ENCODE peak calls at places on chromosome 7, in four cellular contexts. C is mesenchymal stem cell, D is H9, O is IMR-90. F is an unnamed sample. For H3K79me1, the result is how much of the 10 kb centered on the place peaks cover.

GRCh38 chr7:112503361-112504023 is 22.7 kb downstream of the LSMEM1 start:
- DNase-seq in D (no peak), O (no peak), C (no peak), F (no peak)

GRCh38 chr7:90298145-90299038 is 22.7 kb downstream of the FAM237B start:
- DNase-seq in C (peak), D (no peak), O (peak), F (no peak)

GRCh38 chr7:115850774-115851173 is 179.8 kb downstream of the TFEC start:
- DNase-seq in O (no peak), C (no peak), D (no peak), F (no peak)

GRCh38 chr7:99822731-99823718 is 4.8 kb upstream of the CYP3A43 start:
- DNase-seq in D (no peak), O (no peak), C (no peak), F (no peak)

GRCh38 chr7:68964060-68964459 is 634.2 kb upstream of the AUTS2 start:
- DNase-seq in D (no peak), O (no peak), C (no peak), F (no peak)

GRCh38 chr7:41731486-41732278 is 28.8 kb upstream of the INHBA start:
- DNase-seq in C (peak), D (no peak), O (no peak), F (no peak)

GRCh38 chr7:47264021-47264651 is 317.8 kb downstream of the TNS3 start:
- DNase-seq in D (no peak), O (no peak), C (peak), F (no peak)

GRCh38 chr7:1092806-1093505 is 5.0 kb downstream of the GPER1 start:
- DNase-seq in C (no peak), D (no peak), O (no peak), F (no peak)

GRCh38 chr7:137772221-137772620 is 74.6 kb downstream of the DGKI start:
- DNase-seq in O (peak), C (peak), D (no peak), F (no peak)

GRCh38 chr7:143279186-143280098 is 5.3 kb upstream of the TMEM139 start:
- DNase-seq in D (no peak), O (peak), C (peak), F (peak)

GRCh38 chr7:139896831-139897230 is 67.8 kb downstream of the TBXAS1 start:
- DNase-seq in C (no peak), O (no peak), D (no peak), F (no peak)

GRCh38 chr7:2800923-2801682 is 43.0 kb downstream of the GNA12 start:
- DNase-seq in O (peak), C (peak), D (no peak), F (no peak)

GRCh38 chr7:88338521-88338920 is 31.8 kb upstream of the STEAP4 start:
- DNase-seq in O (no peak), C (no peak), D (no peak), F (no peak)

GRCh38 chr7:121797283-121798037 is 75.5 kb upstream of the PTPRZ1 start:
- DNase-seq in O (no peak), D (no peak), C (no peak), F (peak)

GRCh38 chr7:152341039-152341913 is 94.5 kb downstream of the KMT2C start:
- DNase-seq in O (peak), D (no peak), C (peak), F (no peak)

GRCh38 chr7:137970263-137970975 is 31.5 kb downstream of the CREB3L2 start:
- DNase-seq in C (peak), O (peak), D (no peak), F (no peak)

GRCh38 chr7:95357623-95358022 is 33.3 kb upstream of the PON1 start:
- DNase-seq in O (no peak), C (no peak), D (no peak), F (no peak)

GRCh38 chr7:53070883-53071282 is 35.5 kb downstream of the POM121L12 start:
- DNase-seq in O (no peak), C (no peak), D (no peak), F (no peak)

GRCh38 chr7:50156746-50157145 is 63.7 kb upstream of the ZPBP start:
- DNase-seq in C (no peak), D (no peak), O (no peak), F (no peak)

GRCh38 chr7:45176886-45177731 is 19.5 kb downstream of the RAMP3 start:
- DNase-seq in D (no peak), C (no peak), O (no peak), F (no peak)

GRCh38 chr7:82114237-82114636 is 329.3 kb downstream of the CACNA2D1 start:
- DNase-seq in O (no peak), D (no peak), C (no peak), F (no peak)

GRCh38 chr7:45402480-45403218 is 171.5 kb upstream of the ADCY1 start:
- DNase-seq in D (no peak), C (no peak), O (peak), F (no peak)

GRCh38 chr7:43609097-43609496 is 26.2 kb downstream of the STK17A start:
- DNase-seq in D (no peak), C (no peak), O (no peak), F (no peak)
- H3K79me1 ChIP-seq in D (under half), C (under half), O (under half), F (under half)

GRCh38 chr7:106243893-106244292 is 40.9 kb downstream of the NAMPT start:
- DNase-seq in O (no peak), D (no peak), C (peak), F (no peak)

GRCh38 chr7:106236065-106236464 is 48.7 kb downstream of the NAMPT start:
- DNase-seq in O (no peak), C (no peak), D (no peak), F (no peak)

GRCh38 chr7:106234425-106234824 is 50.4 kb downstream of the NAMPT start:
- DNase-seq in C (no peak), D (no peak), O (no peak), F (no peak)

GRCh38 chr7:106238830-106239229 is 46.0 kb downstream of the NAMPT start:
- DNase-seq in C (no peak), D (no peak), O (no peak), F (no peak)

DNA sequence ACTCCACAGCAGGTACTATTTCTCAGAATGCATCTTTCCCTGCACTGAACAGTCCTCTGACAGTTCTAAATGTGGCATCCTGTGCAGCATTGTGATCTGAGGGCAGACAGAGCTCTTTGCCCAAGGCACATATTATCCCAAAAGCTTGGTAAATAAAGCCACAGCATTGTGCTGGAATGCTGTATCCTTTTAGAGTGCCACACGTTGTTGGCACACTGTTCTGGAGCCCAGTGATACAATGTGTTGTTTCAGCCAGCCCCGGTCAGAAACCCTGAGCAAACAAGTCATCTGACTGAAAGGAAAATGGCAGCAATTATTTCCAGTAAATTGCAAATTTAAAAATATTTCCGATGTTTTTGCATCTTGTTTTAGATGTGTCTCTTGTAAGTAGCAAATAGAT is 45.4 kb downstream of the NAMPT start:
- DNase-seq in C (no peak), O (no peak), D (no peak), F (no peak)
- H3K23ac ChIP-seq in C (no peak), O (no peak), D (no peak), F (no peak)

GRCh38 chr7:55192718-55193117 is 172.4 kb upstream of the LANCL2 start:
- DNase-seq in O (peak), D (peak), C (peak), F (no peak)

GRCh38 chr7:55190511-55191160 is 171.8 kb downstream of the EGFR start:
- DNase-seq in D (no peak), O (no peak), C (no peak), F (no peak)

GRCh38 chr7:55189878-55190436 is 171.1 kb downstream of the EGFR start:
- DNase-seq in D (no peak), C (no peak), O (no peak), F (no peak)

GRCh38 chr7:55191926-55192692 is 173.0 kb upstream of the LANCL2 start:
- DNase-seq in O (peak), C (no peak), D (peak), F (no peak)

GRCh38 chr7:55191161-55191925 is 172.5 kb downstream of the EGFR start:
- DNase-seq in D (no peak), C (no peak), O (no peak), F (no peak)
- H4K91ac ChIP-seq in D (no peak), C (no peak), O (peak), F (no peak)

DNA sequence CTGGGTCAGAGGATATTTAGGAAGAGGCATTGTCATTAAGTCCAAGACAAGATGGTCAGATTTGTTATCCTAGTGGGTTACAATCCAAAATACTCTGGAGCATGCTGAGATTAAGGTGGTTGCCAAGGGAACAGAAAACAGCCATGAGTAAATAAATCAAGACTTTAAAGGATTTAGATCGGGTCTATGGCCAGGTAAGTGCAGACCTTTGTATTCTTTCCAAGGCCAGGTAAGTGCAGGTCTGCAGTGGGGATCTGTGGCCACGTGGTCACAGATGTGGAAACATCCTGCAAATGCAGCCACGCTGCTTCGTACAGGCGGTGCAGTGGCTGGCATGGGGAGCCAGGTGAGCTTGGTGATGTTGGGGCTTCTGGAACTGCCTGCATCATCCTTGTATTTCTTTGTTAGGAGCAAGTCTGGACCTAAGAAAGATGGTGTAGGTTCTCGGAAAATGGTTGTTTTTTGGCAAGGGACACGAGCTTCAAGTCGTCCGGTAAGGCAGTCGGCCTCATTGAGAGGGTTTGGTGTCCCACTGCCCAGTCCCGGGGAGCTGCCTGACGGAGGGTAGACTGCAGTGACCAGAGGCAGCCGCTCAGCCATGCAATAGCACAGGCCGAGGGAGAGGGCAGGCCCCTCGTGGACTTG is 21.8 kb downstream of the ZNF775 start:
- DNase-seq in C (no peak), O (no peak), D (peak), F (no peak)
- H3K79me1 ChIP-seq in C (under half), O (under half), D (under half), F (under half)

DNA sequence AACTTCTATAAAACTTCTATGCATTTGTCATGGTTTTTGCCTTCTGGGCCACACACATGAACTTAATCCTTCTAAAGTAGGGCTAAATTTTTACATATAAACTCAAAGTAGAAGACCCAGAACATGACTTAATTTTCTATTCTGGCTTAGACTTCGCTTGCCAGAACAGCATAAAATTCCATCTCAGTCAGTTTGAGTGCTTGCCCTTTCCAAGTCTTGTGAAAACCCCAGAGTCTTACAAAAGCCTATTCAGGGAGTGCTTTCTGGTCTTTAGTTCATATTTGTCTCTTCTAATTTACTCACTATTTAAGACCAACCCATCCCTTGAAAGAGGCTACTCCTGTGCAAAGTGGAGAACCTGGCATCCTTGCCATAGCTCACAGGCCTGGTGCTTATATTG is 201.6 kb upstream of the MEOX2 start:
- DNase-seq in O (no peak), C (no peak), D (no peak), F (no peak)
- H3K23ac ChIP-seq in O (no peak), C (no peak), D (no peak), F (no peak)

GRCh38 chr7:40221836-40222235 is 87.0 kb downstream of the SUGCT start:
- DNase-seq in O (peak), D (no peak), C (peak), F (no peak)
- H4K91ac ChIP-seq in O (peak), D (no peak), C (no peak), F (no peak)

DNA sequence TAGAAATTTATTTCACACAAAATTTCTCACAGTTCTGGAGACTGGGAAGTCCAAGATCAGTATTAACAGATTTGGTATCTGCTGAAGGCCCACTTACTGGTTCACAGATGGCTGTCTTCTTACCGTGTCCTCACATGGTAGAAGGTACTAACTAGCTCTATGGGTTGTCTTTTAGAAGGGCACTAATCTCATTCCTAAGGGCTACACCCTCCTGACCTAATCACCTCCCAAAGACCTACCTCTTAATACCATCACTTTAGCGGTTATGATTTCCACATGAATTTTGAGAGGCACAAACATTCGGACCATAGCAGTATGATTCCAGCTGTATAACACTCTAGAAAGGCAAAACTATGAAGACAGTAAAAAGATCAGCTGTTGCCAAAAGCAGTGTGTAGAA is 8.0 kb downstream of the PNPLA8 start:
- DNase-seq in O (no peak), C (no peak), D (no peak), F (no peak)
- H3K79me1 ChIP-seq in O (under half), C (under half), D (under half), F (under half)

DNA sequence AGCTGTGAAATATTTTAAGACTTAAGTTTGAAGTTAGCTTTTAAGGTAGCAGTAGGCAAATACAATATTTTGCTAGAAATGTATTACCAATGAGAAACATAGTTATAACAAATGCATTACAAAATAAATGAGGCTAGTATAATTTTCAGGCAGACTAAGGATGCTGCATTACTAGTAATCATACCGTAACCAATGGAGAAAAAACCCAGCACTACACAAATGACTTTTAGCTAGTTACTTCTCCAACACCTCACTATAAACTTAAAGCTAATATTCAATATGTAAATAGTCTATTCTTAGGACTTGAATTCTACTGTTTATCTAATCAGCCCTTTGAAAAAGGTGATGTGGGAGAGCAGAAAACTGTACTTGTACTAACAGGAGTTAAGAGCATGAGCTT is 285.3 kb upstream of the KLF14 start:
- DNase-seq in D (no peak), C (no peak), O (no peak), F (no peak)
- H3K23ac ChIP-seq in D (no peak), C (no peak), O (no peak), F (no peak)

DNA sequence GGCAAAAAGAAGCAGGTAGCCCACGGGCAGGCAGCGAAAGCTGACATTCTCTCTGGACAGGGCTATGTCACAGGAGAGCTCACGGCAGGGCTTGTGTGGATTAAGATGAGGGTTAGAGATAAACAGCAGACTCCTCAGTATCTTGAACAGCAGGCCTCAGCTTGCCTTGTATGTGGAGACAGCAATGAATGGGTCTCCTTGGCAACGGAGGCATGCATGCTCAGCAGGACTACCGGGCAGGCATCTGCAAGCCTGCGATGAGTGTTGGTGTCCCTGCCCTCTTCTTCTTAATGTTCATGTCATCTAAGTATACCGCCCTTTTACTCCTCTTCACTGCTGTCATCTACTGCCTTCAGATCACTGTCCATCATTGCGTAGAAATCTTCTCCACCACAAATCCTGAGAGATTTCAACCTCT is 81.9 kb upstream of the C1GALT1 start:
- DNase-seq in D (peak), O (no peak), C (peak), F (peak)
- H4K91ac ChIP-seq in D (no peak), O (no peak), C (peak), F (no peak)

F was measured in neuronal stem cell.